ENCODE peak calls at places on chromosomes 2 and 18, in six cellular contexts. I, V, N, G, T and H are unnamed samples.

GRCh38 chr2:108594132-108594981 is 60.1 kb downstream of the LIMS1 start:
- DNase-seq in N (no peak), V (peak; percentile 44), T (peak; percentile 34), I (peak; percentile 82), G (peak; percentile 92), H (peak; percentile 93)

GRCh38 chr18:31901063-31901462 is 41.9 kb downstream of the TRAPPC8 start:
- DNase-seq in V (no peak), N (no peak), T (no peak), G (no peak), I (no peak), H (no peak)

GRCh38 chr2:136183095-136183494 is 65.1 kb upstream of the CXCR4 start:
- DNase-seq in I (no peak), V (no peak), G (no peak), T (no peak), N (no peak), H (no peak)

GRCh38 chr18:59909289-59910036 is 9.7 kb downstream of the PMAIP1 start:
- DNase-seq in V (no peak), G (peak; percentile 94), I (no peak), N (no peak), T (no peak), H (peak; percentile 86)

GRCh38 chr2:68987051-68987503 is 12.6 kb downstream of the GKN1 start:
- DNase-seq in V (no peak), I (no peak), T (no peak), N (no peak), G (no peak), H (no peak)

GRCh38 chr18:7600528-7601248 is 33.6 kb downstream of the PTPRM start:
- DNase-seq in I (no peak), V (no peak), T (no peak), G (no peak), N (no peak), H (no peak)

GRCh38 chr2:105144128-105144940 is 97.2 kb upstream of the GPR45 start:
- DNase-seq in I (no peak), N (no peak), G (no peak), T (no peak), V (no peak), H (no peak)

GRCh38 chr2:138356178-138356577 is 145.4 kb upstream of the SPOPL start:
- DNase-seq in T (no peak), N (no peak), G (peak; percentile 39), V (no peak), I (no peak), H (peak; percentile 29)

GRCh38 chr18:68766433-68766832 is 31.4 kb upstream of the CCDC102B start:
- DNase-seq in T (no peak), N (no peak), I (no peak), V (no peak), G (no peak), H (peak; percentile 9)

GRCh38 chr18:72895548-72895947 is 27.8 kb upstream of the NETO1 start:
- DNase-seq in G (no peak), T (no peak), V (no peak), N (no peak), I (no peak), H (no peak)

GRCh38 chr2:229922449-229923386 is at the start of gene FBXO36:
- DNase-seq in I (peak; percentile 96), N (no peak), T (peak; percentile 92), V (no peak), G (peak; percentile 88), H (peak; percentile 54)

GRCh38 chr2:157662401-157662800 is 33.7 kb upstream of the ACVR1C start:
- DNase-seq in T (no peak), N (no peak), G (no peak), V (no peak), I (no peak), H (no peak)

GRCh38 chr2:122209377-122209776 is 453.9 kb downstream of the TSN start:
- DNase-seq in T (no peak), N (no peak), I (no peak), V (no peak), G (no peak), H (no peak)

GRCh38 chr2:30514134-30514860 is 67.3 kb downstream of the LCLAT1 start:
- DNase-seq in T (no peak), V (no peak), G (peak; percentile 78), N (no peak), I (peak; percentile 36), H (peak; percentile 88)

GRCh38 chr2:97950329-97951154 is 45.2 kb downstream of the TMEM131 start:
- DNase-seq in G (peak; percentile 83), V (no peak), I (no peak), T (peak; percentile 94), N (no peak), H (peak; percentile 91)

GRCh38 chr2:109345653-109346165 is 216.7 kb downstream of the SH3RF3 start:
- DNase-seq in G (no peak), N (no peak), T (no peak), I (no peak), V (no peak), H (no peak)

GRCh38 chr2:216004408-216005283 is 8.7 kb downstream of the MREG start:
- DNase-seq in T (peak; percentile 22), V (no peak), N (no peak), G (no peak), I (no peak), H (no peak)

GRCh38 chr18:67875057-67875456 is 358.5 kb upstream of the DSEL start:
- DNase-seq in T (peak; percentile 3), N (no peak), I (peak; percentile 54), G (no peak), V (no peak), H (no peak)

GRCh38 chr2:99430614-99431258 is 59.1 kb downstream of the REV1 start:
- DNase-seq in T (no peak), V (no peak), N (no peak), G (peak; percentile 84), I (no peak), H (peak; percentile 89)

GRCh38 chr2:191167766-191168165 is 17.0 kb upstream of the STAT4 start:
- DNase-seq in N (no peak), G (peak; percentile 61), V (no peak), I (no peak), T (no peak), H (peak; percentile 67)

GRCh38 chr18:22547807-22548561 is 130.3 kb upstream of the CTAGE1 start:
- DNase-seq in N (no peak), G (no peak), I (peak; percentile 55), T (no peak), V (no peak), H (peak; percentile 53)

GRCh38 chr2:85462337-85462736 is 43.8 kb downstream of the SH2D6 start:
- DNase-seq in I (no peak), V (no peak), T (no peak), G (no peak), N (no peak), H (no peak)

GRCh38 chr18:58128286-58129018 is 84.4 kb downstream of the NEDD4L start:
- DNase-seq in G (peak; percentile 37), I (no peak), T (peak; percentile 88), N (no peak), V (no peak), H (peak; percentile 57)

GRCh38 chr2:60216452-60216995 is 336.9 kb downstream of the BCL11A start:
- DNase-seq in T (no peak), G (no peak), N (no peak), V (no peak), I (no peak), H (no peak)

GRCh38 chr2:60212174-60212945 is 341.1 kb downstream of the BCL11A start:
- DNase-seq in T (no peak), N (no peak), I (no peak), V (no peak), G (no peak), H (no peak)

GRCh38 chr2:60215295-60215990 is 338.0 kb downstream of the BCL11A start:
- DNase-seq in I (peak; percentile 57), N (peak; percentile 3), G (no peak), V (peak; percentile 80), T (no peak), H (no peak)

GRCh38 chr2:60219536-60219935 is 333.9 kb downstream of the BCL11A start:
- DNase-seq in I (no peak), T (no peak), V (no peak), N (no peak), G (no peak), H (no peak)

DNA sequence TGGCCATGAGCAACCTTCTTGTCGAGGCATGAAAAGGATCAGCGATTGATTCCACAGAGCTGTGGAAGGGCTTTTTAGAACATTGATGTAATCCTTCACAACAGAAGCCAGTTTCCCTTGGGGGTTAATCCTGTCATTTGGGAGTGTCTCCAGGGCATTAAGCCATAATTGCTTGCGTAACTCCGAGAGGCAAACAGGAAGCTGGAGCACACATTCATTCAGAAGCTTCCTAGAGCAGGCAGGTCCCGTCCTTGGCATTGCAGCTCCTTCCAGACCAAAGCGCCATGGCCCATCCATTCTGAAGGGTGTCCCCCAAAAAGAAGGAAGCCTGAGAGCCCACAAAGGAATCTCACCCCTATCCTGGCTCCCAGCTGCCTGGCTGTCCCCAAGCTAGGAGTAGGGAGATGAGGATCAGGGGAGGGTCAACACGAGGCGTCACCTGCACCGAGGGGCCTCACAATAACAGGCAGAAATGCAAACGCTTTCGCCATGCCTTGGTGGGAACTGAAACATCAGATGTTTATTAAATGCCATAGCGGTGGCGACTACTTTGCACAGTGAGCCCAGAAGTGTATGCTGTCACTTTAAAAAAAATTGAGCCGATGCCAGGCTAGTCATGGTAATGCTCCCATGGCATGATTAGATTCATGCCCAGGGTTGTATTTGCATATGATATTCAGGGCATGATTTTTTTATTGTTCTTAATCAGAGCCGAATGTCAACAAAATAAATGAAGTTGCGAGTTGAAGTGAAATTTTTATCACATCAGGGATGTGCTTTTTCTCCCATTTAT is 339.4 kb downstream of the BCL11A start:
- DNase-seq in V (no peak), I (peak; percentile 67), T (peak; percentile 18), N (no peak), G (no peak), H (no peak)
- H3K4me3 ChIP-seq in V (no peak overlapping the region), I (no peak overlapping the region), T (no peak overlapping the region), N (no peak overlapping the region), G (no peak overlapping the region), H (no peak overlapping the region)

GRCh38 chr2:173676647-173677046 is 288.5 kb downstream of the SP3 start:
- DNase-seq in N (no peak), I (no peak), V (no peak), G (no peak), T (no peak), H (no peak)
- H3K18ac ChIP-seq in N (no peak overlapping the region), I (no peak overlapping the region), V (no peak overlapping the region), G (no peak overlapping the region), T (no peak overlapping the region), H (no peak overlapping the region)

GRCh38 chr2:39787950-39788349 is 8.9 kb upstream of the THUMPD2 start:
- DNase-seq in G (no peak), I (no peak), V (no peak), N (no peak), T (no peak), H (peak; percentile 43)
- H3K4me3 ChIP-seq in G (no peak overlapping the region), I (no peak overlapping the region), V (no peak overlapping the region), N (no peak overlapping the region), T (no peak overlapping the region), H (no peak overlapping the region)

DNA sequence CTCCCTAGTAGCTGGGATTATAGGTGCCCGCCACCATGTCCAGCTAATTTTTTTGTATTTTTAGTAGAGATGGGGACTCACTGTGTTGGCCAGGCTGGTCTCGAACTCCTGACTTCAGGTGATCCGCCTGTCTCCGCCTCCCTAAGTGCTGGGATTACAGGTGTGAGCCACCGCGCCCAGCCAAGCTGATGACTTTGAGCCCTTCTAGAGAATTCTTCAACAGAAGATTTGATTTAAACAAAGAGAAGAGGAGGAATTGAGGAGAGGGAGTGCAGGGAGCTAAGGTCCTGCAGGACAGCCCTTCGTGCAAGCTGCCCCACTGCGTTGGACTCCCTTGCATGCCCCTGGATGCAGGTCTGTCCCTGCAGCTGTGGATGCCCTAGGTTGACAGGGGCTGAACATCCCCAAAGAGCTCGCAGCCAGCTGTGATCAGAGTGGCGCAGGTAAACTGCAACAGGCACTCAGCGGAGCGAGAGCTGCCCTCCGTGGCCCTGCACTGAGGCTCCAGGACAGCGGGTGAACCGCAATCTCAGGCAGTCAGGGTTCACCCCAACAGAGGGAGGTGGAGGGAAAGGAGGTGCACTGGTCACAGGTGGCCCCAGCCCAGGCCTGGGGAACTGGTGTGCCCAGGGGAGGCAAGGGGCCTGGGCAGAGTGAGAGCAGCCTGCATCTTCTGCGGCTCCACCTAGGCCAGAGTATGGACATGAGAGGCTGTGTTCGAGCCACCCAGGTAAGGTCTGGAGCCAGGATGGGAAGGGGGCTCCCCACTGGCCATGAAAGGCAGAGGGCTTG is 13.6 kb downstream of the ADRA2B start:
- DNase-seq in I (no peak), N (no peak), V (no peak), G (no peak), T (no peak), H (no peak)
- H3K18ac ChIP-seq in I (no peak overlapping the region), N (no peak overlapping the region), V (peak overlapping the region; percentile 36), G (no peak overlapping the region), T (no peak overlapping the region), H (no peak overlapping the region)